ENCODE peak calls at places on chromosomes 3 and 15, in ten cellular contexts. Z is nephron progenitor cell, F is endothelial cell of umbilical vein, R is tibial nerve, K is brain microvascular endothelial cell, V is cardiac muscle cell, L is fibroblast of lung, C is GM13976, A is HCT116, B is tibial artery. M is an unnamed sample.

GRCh38 chr15:80275946-80276345 is 23.9 kb upstream of the CTXND1 start:
- DNase-seq in Z (no peak), F (no peak), R (no peak), K (peak; percentile 14), V (no peak), L (peak; percentile 56), C (no peak), A (no peak), B (no peak), M (no peak)

GRCh38 chr3:43160664-43161063 is 54.8 kb upstream of the POMGNT2 start:
- DNase-seq in Z (no peak), F (no peak), R (no peak), K (no peak), V (no peak), L (no peak), C (no peak), A (no peak), B (no peak), M (no peak)

GRCh38 chr3:632571-633170 is 436.1 kb downstream of the CHL1 start:
- DNase-seq in Z (peak; percentile 75), F (peak; percentile 26), R (no peak), K (peak; percentile 63), V (peak; percentile 81), L (peak; percentile 25), C (peak; percentile 12), A (peak; percentile 35), B (no peak), M (no peak)

GRCh38 chr3:9976736-9977709 is 9.6 kb downstream of the EMC3 start:
- DNase-seq in Z (no peak), F (peak; percentile 96), R (peak; percentile 47), K (peak; percentile 93), V (no peak), L (peak; percentile 98), C (no peak), A (peak; percentile 68), B (peak; percentile 92), M (no peak)

GRCh38 chr3:128390867-128391266 is 75.8 kb downstream of the DNAJB8 start:
- DNase-seq in Z (no peak), F (no peak), R (no peak), K (no peak), V (no peak), L (no peak), C (no peak), A (no peak), B (no peak), M (no peak)

GRCh38 chr3:94285874-94286273 is 223.0 kb downstream of the NSUN3 start:
- DNase-seq in Z (no peak), F (peak; percentile 9), R (no peak), K (no peak), V (no peak), L (peak; percentile 18), C (no peak), A (no peak), B (no peak), M (no peak)

GRCh38 chr3:170811928-170812591 is 57.9 kb downstream of the RPL22L1 start:
- DNase-seq in Z (peak; percentile 71), F (peak; percentile 86), R (peak; percentile 57), K (peak; percentile 81), V (peak; percentile 83), L (peak; percentile 71), C (peak; percentile 72), A (peak; percentile 78), B (peak; percentile 73), M (peak; percentile 30)

GRCh38 chr3:111979689-111980025 is 831 bp downstream of the ABHD10 start:
- DNase-seq in Z (no peak), F (no peak), R (no peak), K (no peak), V (no peak), L (peak; percentile 44), C (no peak), A (no peak), B (no peak), M (no peak)

GRCh38 chr3:52834871-52835501 is at the start of gene MUSTN1:
- DNase-seq in Z (peak; percentile 41), F (no peak), R (peak; percentile 51), K (no peak), V (peak; percentile 29), L (no peak), C (no peak), A (no peak), B (peak; percentile 91), M (no peak)

GRCh38 chr3:142240708-142241107 is 15.3 kb upstream of the GK5 start:
- DNase-seq in Z (no peak), F (no peak), R (no peak), K (no peak), V (no peak), L (no peak), C (no peak), A (no peak), B (no peak), M (no peak)

GRCh38 chr3:158911586-158911985 is 109.7 kb downstream of the MFSD1 start:
- DNase-seq in Z (no peak), F (no peak), R (no peak), K (no peak), V (no peak), L (no peak), C (no peak), A (no peak), B (no peak), M (no peak)

GRCh38 chr3:158909870-158910269 is 108.0 kb downstream of the MFSD1 start:
- DNase-seq in Z (no peak), F (no peak), R (no peak), K (peak; percentile 31), V (no peak), L (peak; percentile 44), C (no peak), A (no peak), B (no peak), M (no peak)

GRCh38 chr3:158912621-158913020 is 110.8 kb downstream of the MFSD1 start:
- DNase-seq in Z (no peak), F (no peak), R (no peak), K (peak; percentile 15), V (no peak), L (peak; percentile 2), C (no peak), A (no peak), B (no peak), M (no peak)

GRCh38 chr3:158908187-158908762 is 106.4 kb downstream of the MFSD1 start:
- DNase-seq in Z (no peak), F (no peak), R (no peak), K (no peak), V (no peak), L (no peak), C (no peak), A (no peak), B (no peak), M (no peak)

GRCh38 chr3:158912188-158912587 is 110.3 kb downstream of the MFSD1 start:
- DNase-seq in Z (no peak), F (peak; percentile 4), R (no peak), K (no peak), V (no peak), L (no peak), C (no peak), A (no peak), B (no peak), M (no peak)
- TF ChIP-seq CTCF in Z (no peak), F (peak; percentile 21), R (no peak), K (peak; percentile 47), V (no peak), L (no peak), C (no peak), A (peak; percentile 18), B (no peak), M (no peak)

GRCh38 chr3:193509103-193509965 is 45.4 kb downstream of the ATP13A4 start:
- DNase-seq in Z (no peak), F (no peak), R (no peak), K (no peak), V (no peak), L (peak; percentile 1), C (no peak), A (no peak), B (no peak), M (no peak)
- TF ChIP-seq CTCF in Z (no peak), F (no peak), R (no peak), K (no peak), V (no peak), L (no peak), C (no peak), A (no peak), B (no peak), M (no peak)

GRCh38 chr3:173737167-173737808 is 339.7 kb downstream of the NLGN1 start:
- DNase-seq in Z (no peak), F (no peak), R (no peak), K (no peak), V (no peak), L (no peak), C (no peak), A (no peak), B (no peak), M (no peak)

GRCh38 chr3:173732237-173732636 is 334.7 kb downstream of the NLGN1 start:
- DNase-seq in Z (no peak), F (peak; percentile 33), R (no peak), K (no peak), V (no peak), L (peak; percentile 67), C (no peak), A (no peak), B (no peak), M (no peak)

GRCh38 chr3:173730391-173730790 is 332.8 kb downstream of the NLGN1 start:
- DNase-seq in Z (no peak), F (no peak), R (no peak), K (no peak), V (no peak), L (peak; percentile 59), C (no peak), A (no peak), B (no peak), M (no peak)

GRCh38 chr3:173733029-173733652 is 335.6 kb downstream of the NLGN1 start:
- DNase-seq in Z (no peak), F (peak; percentile 72), R (no peak), K (peak; percentile 62), V (peak; percentile 18), L (peak; percentile 55), C (no peak), A (peak; percentile 19), B (no peak), M (no peak)
- TF ChIP-seq CTCF in Z (peak; percentile 42), F (peak; percentile 23), R (peak; percentile 40), K (peak; percentile 67), V (peak; percentile 57), L (peak; percentile 73), C (no peak), A (peak; percentile 51), B (peak; percentile 46), M (no peak)

DNA sequence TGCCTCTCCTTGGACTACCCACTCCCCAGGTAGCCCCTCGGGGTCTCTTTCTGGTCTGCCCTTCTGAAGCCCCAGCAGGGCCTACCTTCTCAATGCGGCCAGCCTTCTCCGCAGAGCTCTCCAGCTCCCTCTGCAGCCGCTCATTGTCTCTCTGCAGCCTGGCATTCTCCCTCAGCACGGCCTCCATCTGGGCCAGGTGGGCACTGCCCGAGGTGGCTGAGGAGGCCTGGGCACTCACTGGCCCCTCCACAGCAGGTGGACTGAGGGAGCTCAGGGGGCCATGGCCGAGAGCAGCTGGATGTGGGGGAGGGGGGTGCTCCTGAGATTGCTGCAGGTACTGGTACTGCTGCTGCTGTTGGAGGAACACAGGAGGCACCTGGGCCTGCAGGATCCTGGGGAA is 6.8 kb downstream of the AMOTL2 start:
- DNase-seq in Z (no peak), F (no peak), R (no peak), K (no peak), V (no peak), L (no peak), C (no peak), A (no peak), B (peak; percentile 67), M (no peak)
- TF ChIP-seq CTCF in Z (no peak), F (no peak), R (no peak), K (peak; percentile 55), V (no peak), L (no peak), C (no peak), A (no peak), B (no peak), M (no peak)

M was measured in activated B cell treated with CpG ODN at 0.5 μM for 24 hours.